ENCODE peak calls at places on chromosomes 3 and 15, in eight cellular contexts. O is colonic mucosa; Q is activated CD4-positive, alpha-beta T cell treated with anti-CD3 and anti-CD28 coated beads, Interleukin-2, amount 10 ng/mL, durations not matched to agents 7 days and 5 days; A is NCI-H2081 treated with DMSO at 0.1 percent for 48 hours; H is fibroblast of villous mesenchyme; G is EL; B is heart left ventricle; W is GM04503. M is an unnamed sample.

GRCh38 chr3:135905058-135905724 is 60.3 kb upstream of the PPP2R3A start:
- DNase-seq in Q (no peak), A (no peak), O (no peak), W (no peak), G (peak; percentile 26), B (no peak), H (peak; percentile 25), M (peak; percentile 8)

GRCh38 chr3:115325539-115325938 is 178.5 kb upstream of the ZBTB20 start:
- DNase-seq in O (no peak), Q (peak; percentile 26), B (peak; percentile 23), A (no peak), W (no peak), H (peak; percentile 52), G (peak; percentile 26), M (peak; percentile 29)

GRCh38 chr15:72733941-72734738 is 48.1 kb downstream of the BBS4 start:
- DNase-seq in G (no peak), O (no peak), H (peak; percentile 38), W (no peak), B (no peak), A (no peak), Q (no peak), M (no peak)

GRCh38 chr3:149813367-149814281 is 609 bp downstream of the RNF13 start:
- DNase-seq in O (peak; percentile 53), A (no peak), G (peak; percentile 39), B (no peak), Q (peak; percentile 21), W (peak; percentile 11), H (peak; percentile 45), M (peak; percentile 63)

GRCh38 chr3:127371846-127372245 is 84.0 kb upstream of the PRR20G start:
- DNase-seq in H (no peak), G (no peak), A (no peak), B (no peak), Q (no peak), W (no peak), O (no peak), M (no peak)

GRCh38 chr15:77421370-77421700 is 647 bp downstream of the HMG20A start:
- DNase-seq in G (no peak), A (no peak), B (no peak), H (no peak), O (no peak), Q (peak; percentile 29), W (no peak), M (peak; percentile 61)

GRCh38 chr3:13846716-13847570 is 32.9 kb downstream of the WNT7A start:
- DNase-seq in B (no peak), O (no peak), H (no peak), G (no peak), A (no peak), Q (no peak), W (no peak), M (no peak)

GRCh38 chr3:140420621-140421357 is 257.1 kb upstream of the TRIM42 start:
- DNase-seq in B (no peak), H (peak; percentile 49), O (no peak), G (peak; percentile 26), Q (no peak), A (no peak), W (peak; percentile 21), M (no peak)

GRCh38 chr3:114144909-114145688 is 33.8 kb downstream of the DRD3 start:
- DNase-seq in Q (no peak), W (peak; percentile 85), A (no peak), H (peak; percentile 59), G (peak; percentile 84), O (no peak), B (no peak), M (no peak)

GRCh38 chr3:195209836-195210551 is 61.0 kb downstream of the XXYLT1 start:
- DNase-seq in Q (no peak), B (peak; percentile 49), G (peak; percentile 68), O (peak; percentile 37), H (peak; percentile 65), A (no peak), W (no peak), M (no peak)

M was measured in KBM-7.